ENCODE peak calls at places on chromosome 21, in six cellular contexts. H is stomach, Y is HepG2, K is ovary, G is transverse colon, N is upper lobe of left lung. E is an unnamed sample.

GRCh38 chr21:35622612-35623011 is 437.7 kb downstream of the SETD4 start:
- DNase-seq in H (no peak), Y (no peak), N (no peak), K (no peak), G (no peak), E (no peak)

GRCh38 chr21:35664683-35665082 is 395.6 kb downstream of the SETD4 start:
- DNase-seq in K (no peak), H (no peak), N (no peak), Y (peak), G (no peak), E (no peak)

GRCh38 chr21:29342394-29342957 is 43.8 kb downstream of the BACH1 start:
- DNase-seq in N (peak), H (no peak), Y (no peak), K (no peak), G (peak), E (peak)

GRCh38 chr21:28991861-28992525 is 684 bp downstream of the LTN1 start:
- DNase-seq in Y (peak), N (no peak), G (no peak), H (no peak), K (no peak), E (no peak)

GRCh38 chr21:24436236-24436635 is 1171.0 kb downstream of the MRPL39 start:
- DNase-seq in N (peak), K (no peak), G (no peak), H (no peak), Y (no peak), E (no peak)

GRCh38 chr21:38956006-38956405 is 150.3 kb downstream of the ETS2 start:
- DNase-seq in Y (no peak), N (no peak), K (no peak), H (no peak), G (no peak), E (no peak)

GRCh38 chr21:27722095-27722494 is 755.2 kb upstream of the ADAMTS5 start:
- DNase-seq in H (no peak), Y (no peak), N (no peak), G (no peak), K (no peak), E (no peak)

GRCh38 chr21:35138665-35139381 is 89.7 kb upstream of the RUNX1 start:
- DNase-seq in N (no peak), H (no peak), K (no peak), G (no peak), Y (no peak), E (no peak)

GRCh38 chr21:42571391-42572150 is 57.9 kb downstream of the SLC37A1 start:
- DNase-seq in K (no peak), Y (no peak), H (no peak), G (no peak), N (peak), E (peak)

GRCh38 chr21:36260030-36260787 is 59.8 kb upstream of the MORC3 start:
- DNase-seq in K (no peak), G (peak), Y (peak), N (no peak), H (peak), E (no peak)

GRCh38 chr21:35614412-35614901 is 445.9 kb downstream of the SETD4 start:
- DNase-seq in N (no peak), K (no peak), Y (no peak), G (no peak), H (no peak), E (no peak)

GRCh38 chr21:40120944-40121575 is 253.8 kb downstream of the PCP4 start:
- DNase-seq in H (no peak), K (no peak), G (no peak), N (no peak), Y (peak), E (no peak)

GRCh38 chr21:44407493-44407892 is 47.8 kb upstream of the LRRC3 start:
- DNase-seq in N (no peak), K (no peak), H (no peak), G (no peak), Y (no peak), E (peak)

GRCh38 chr21:44405948-44406872 is 49.1 kb upstream of the LRRC3 start:
- DNase-seq in K (no peak), N (no peak), Y (no peak), G (no peak), H (no peak), E (no peak)

GRCh38 chr21:44406953-44407352 is 48.4 kb upstream of the LRRC3 start:
- DNase-seq in G (no peak), K (no peak), H (no peak), N (no peak), Y (no peak), E (no peak)

GRCh38 chr21:44403106-44404020 is 49.9 kb downstream of the TRPM2 start:
- DNase-seq in N (no peak), H (no peak), G (no peak), Y (no peak), K (no peak), E (no peak)

GRCh38 chr21:44405091-44405947 is 50.0 kb upstream of the LRRC3 start:
- DNase-seq in K (no peak), H (no peak), Y (no peak), G (no peak), N (no peak), E (no peak)
- H3K27ac ChIP-seq in K (no peak), H (no peak), Y (no peak), G (no peak), N (no peak), E (no peak)

DNA sequence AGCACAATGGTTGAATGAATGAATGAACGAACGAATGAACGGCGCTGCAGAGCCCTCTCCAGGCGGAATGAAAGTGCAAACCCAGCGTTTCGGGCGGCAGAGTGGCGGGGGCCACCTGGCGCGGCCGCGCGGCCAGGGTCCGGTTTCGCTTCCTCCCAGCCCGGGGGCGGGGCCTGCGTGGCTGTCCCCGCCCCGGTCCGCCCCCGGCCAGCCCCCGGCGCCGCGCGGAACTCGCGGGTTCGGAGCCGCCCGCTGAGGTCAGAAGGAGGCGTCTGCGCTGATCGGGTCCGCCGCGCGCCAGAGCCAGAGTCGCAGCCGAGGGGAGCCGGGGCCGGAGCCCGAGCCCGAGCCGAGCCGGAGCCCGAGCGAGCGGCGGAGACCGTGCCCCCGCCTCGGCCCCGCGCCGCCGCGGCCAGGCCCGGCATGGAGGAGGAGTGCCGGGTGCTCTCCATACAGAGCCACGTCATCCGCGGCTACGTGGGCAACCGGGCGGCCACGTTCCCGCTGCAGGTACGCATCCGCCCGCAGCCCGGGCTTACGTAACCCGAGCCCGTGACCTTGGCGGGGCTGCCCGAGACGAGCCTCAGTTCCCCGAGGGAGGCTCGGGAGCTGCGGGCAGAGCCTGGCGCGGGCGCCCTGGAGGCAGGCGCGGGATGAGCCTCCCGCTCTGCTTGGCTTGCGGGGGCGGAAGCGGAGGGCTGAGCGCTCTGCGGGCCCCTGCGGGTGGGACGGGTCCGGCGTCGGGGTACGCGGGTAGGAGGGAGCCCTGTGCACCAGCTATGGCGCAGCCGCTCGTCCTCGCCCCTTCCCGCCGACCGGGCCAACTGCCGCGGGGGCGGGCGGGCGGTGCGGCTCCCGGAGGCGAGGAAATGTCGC is at the start of gene PDXK:
- DNase-seq in Y (peak), N (peak), G (peak), K (peak), H (peak), E (no peak)
- TF ChIP-seq EP300 in Y (no peak), N (no peak), G (no peak), K (no peak), H (no peak), E (no peak)

GRCh38 chr21:37916795-37917142 is 512 bp upstream of the KCNJ6 start:
- DNase-seq in K (no peak), Y (peak), N (no peak), G (no peak), H (no peak), E (no peak)
- H3K27ac ChIP-seq in K (no peak), Y (no peak), N (no peak), G (no peak), H (no peak), E (no peak)

GRCh38 chr21:45306832-45307571 is 19.3 kb upstream of the POFUT2 start:
- DNase-seq in G (peak), H (peak), K (peak), Y (peak), N (peak), E (no peak)
- TF ChIP-seq EP300 in G (peak), H (peak), K (peak), Y (no peak), N (no peak), E (no peak)

GRCh38 chr21:41557884-41558283 is 49.9 kb upstream of the TMPRSS2 start:
- DNase-seq in K (no peak), Y (peak), H (no peak), N (no peak), G (no peak), E (no peak)

GRCh38 chr21:41560701-41561158 is 52.8 kb upstream of the TMPRSS2 start:
- DNase-seq in Y (no peak), N (no peak), H (peak), G (peak), K (no peak), E (no peak)

GRCh38 chr21:41558842-41559241 is 50.9 kb upstream of the TMPRSS2 start:
- DNase-seq in K (no peak), G (no peak), N (no peak), H (no peak), Y (no peak), E (no peak)

GRCh38 chr21:41561701-41562100 is 53.7 kb upstream of the TMPRSS2 start:
- DNase-seq in Y (no peak), K (no peak), H (no peak), G (no peak), N (no peak), E (no peak)

DNA sequence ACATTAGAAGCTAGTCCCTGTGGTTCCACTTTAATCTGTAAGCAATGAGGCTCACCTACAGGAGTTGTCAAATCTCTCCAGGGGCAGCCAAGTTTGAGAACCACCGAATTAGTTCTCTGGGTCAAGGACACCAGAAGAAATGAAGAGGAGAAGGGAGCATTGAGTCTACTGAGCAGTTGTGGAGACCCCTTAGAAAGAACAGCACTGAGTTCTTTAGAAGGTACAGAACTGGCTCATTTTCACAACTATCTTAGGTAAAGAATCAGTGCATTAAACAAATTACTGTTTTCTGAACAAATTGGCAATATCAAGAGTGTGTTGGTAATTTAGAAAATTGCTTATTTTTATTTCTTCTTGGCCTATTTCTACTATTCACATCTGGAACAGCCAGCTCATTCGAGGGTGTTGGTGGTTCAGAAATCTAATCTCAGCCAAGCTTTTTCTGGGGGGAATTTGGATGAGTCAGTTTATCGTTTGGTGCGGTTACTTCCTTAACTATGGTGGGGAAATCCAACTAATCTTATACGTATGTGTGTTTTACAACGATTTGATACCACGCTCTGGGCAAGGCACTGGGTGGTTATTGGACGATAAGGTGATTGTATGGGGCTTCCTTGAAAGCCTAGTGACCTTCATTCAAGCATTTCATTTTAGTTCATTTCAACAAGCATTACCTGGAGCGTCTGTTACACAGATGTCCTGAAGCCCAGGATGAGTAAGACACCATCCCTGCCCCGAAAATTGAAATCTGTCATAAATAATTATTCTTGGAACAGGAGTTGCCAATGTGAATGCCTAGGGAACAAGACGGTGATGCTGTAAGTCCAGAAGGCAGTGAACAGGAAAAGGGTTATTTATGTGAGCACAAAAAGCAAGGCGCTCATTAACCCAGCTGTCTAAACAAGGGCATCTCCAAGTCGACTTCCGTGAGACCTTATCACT is 52.0 kb upstream of the TMPRSS2 start:
- DNase-seq in G (no peak), H (peak), Y (no peak), K (no peak), N (no peak), E (no peak)
- H3K27ac ChIP-seq in G (peak), H (peak), Y (no peak), K (no peak), N (no peak), E (no peak)

DNA sequence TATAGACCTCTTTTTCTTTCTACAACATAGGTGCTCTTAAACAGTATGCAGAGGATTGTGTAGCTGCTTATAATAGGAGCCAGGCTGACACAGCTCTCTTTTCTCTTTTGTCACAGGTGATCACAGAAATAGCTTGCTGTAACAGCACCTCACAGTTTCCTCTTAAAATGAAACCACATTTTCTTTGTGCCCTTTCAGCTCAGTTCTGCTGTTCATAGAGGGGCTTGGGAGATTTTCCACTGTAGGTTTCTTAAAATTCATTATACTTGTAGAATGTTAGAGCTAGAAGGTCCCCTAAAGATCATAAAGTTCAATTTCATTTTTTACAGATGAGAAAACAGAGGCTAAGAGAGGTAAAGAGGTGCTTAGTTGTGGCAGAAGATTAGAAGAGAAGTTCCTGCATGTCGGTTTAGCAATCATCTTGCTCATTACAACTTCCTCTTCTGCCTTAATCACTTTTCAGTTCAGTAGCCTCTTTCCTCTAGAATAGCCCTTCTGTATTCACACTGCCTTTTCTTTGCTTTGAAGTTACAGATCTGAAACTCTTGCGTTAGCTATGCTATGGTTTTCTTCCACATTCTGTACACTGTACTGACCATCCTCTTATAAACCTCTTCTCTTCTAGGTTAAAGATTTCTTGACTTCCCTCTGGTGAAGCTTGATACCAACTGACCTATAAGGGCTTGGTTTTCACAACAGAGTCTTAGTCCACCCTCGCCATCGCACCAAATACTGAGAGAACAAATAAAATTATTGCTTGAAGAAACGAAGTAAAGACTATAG is 35.1 kb downstream of the C21orf91 start:
- DNase-seq in H (no peak), G (peak), N (no peak), Y (no peak), K (no peak), E (no peak)
- TF ChIP-seq EP300 in H (no peak), G (no peak), N (no peak), Y (no peak), K (no peak), E (no peak)

DNA sequence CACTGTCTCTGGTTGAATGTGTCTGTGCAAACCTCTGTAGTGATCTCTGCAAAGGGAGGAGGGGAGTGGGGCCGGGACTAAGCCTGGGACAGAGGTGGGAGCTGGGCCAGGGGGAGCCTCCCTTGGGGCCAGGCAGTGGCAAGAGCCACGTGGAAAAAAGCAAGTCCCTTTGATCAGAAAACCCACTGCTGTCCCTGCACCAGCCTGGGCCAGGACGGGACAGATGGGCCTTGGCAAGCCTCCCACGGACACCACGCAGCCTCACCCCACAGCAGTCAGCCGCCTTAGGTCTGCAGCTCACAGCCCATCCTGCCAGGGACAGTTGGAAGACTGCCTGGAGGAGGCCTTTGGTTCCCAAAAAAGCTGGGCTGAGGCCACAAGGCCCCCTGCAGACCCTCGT is 11.7 kb upstream of the TRAPPC10 start:
- DNase-seq in K (no peak), N (no peak), H (no peak), Y (no peak), G (no peak), E (no peak)
- H3K27ac ChIP-seq in K (no peak), N (no peak), H (no peak), Y (no peak), G (no peak), E (no peak)

GRCh38 chr21:15679630-15680029 is 50.2 kb upstream of the USP25 start:
- DNase-seq in K (no peak), N (no peak), G (no peak), Y (peak), H (no peak), E (no peak)
- TF ChIP-seq EP300 in K (no peak), N (no peak), G (no peak), Y (no peak), H (no peak), E (no peak)

E was measured in suprapubic skin.